ENCODE peak calls at places on chromosomes 11 and 22, in five cellular contexts. M, H, I, N and E are unnamed samples.

GRCh38 chr11:72613450-72613849 is 60.8 kb downstream of the PDE2A start:
- DNase-seq in M (no peak), H (no peak), I (no peak), N (no peak), E (no peak)

GRCh38 chr11:106160494-106160893 is 83.0 kb downstream of the AASDHPPT start:
- DNase-seq in M (no peak), H (no peak), I (no peak), N (no peak), E (no peak)

GRCh38 chr22:47190276-47190956 is 428.0 kb downstream of the TBC1D22A start:
- DNase-seq in M (no peak), H (no peak), I (no peak), N (peak; percentile 61), E (no peak)

GRCh38 chr22:46542011-46542985 is 4.9 kb upstream of the CELSR1 start:
- DNase-seq in M (peak; percentile 81), H (peak; percentile 76), I (peak; percentile 52), N (peak; percentile 93), E (peak; percentile 78)

GRCh38 chr22:41780714-41781507 is 19.6 kb upstream of the CCDC134 start:
- DNase-seq in M (no peak), H (peak; percentile 81), I (peak; percentile 8), N (peak; percentile 97), E (no peak)

GRCh38 chr22:30186535-30186934 is 60.0 kb downstream of the LIF start:
- DNase-seq in M (no peak), H (no peak), I (no peak), N (no peak), E (no peak)

GRCh38 chr11:123062892-123063395 is 1.0 kb upstream of the HSPA8 start:
- DNase-seq in M (no peak), H (no peak), I (no peak), N (no peak), E (no peak)

GRCh38 chr11:12045914-12046635 is 37.6 kb upstream of the DKK3 start:
- DNase-seq in M (no peak), H (no peak), I (no peak), N (no peak), E (no peak)

GRCh38 chr11:86069408-86070086 is 663 bp upstream of the PICALM start:
- DNase-seq in M (no peak), H (peak; percentile 26), I (peak; percentile 95), N (no peak), E (no peak)

GRCh38 chr11:131932584-131933360 is 562.4 kb downstream of the NTM start:
- DNase-seq in M (no peak), H (no peak), I (no peak), N (no peak), E (no peak)

GRCh38 chr11:64566915-64567882 is 23.8 kb upstream of the SLC22A12 start:
- DNase-seq in M (no peak), H (no peak), I (no peak), N (peak; percentile 71), E (peak; percentile 53)

GRCh38 chr22:49959782-49960158 is 802 bp upstream of the PIM3 start:
- DNase-seq in M (no peak), H (peak; percentile 73), I (no peak), N (no peak), E (no peak)

GRCh38 chr11:62547691-62548281 is 1.2 kb upstream of the AHNAK start:
- DNase-seq in M (no peak), H (no peak), I (no peak), N (no peak), E (no peak)

GRCh38 chr11:15775051-15775541 is 581.2 kb downstream of the SOX6 start:
- DNase-seq in M (no peak), H (no peak), I (peak; percentile 33), N (no peak), E (no peak)

GRCh38 chr11:100205926-100206325 is 481.2 kb upstream of the ARHGAP42 start:
- DNase-seq in M (no peak), H (no peak), I (no peak), N (no peak), E (no peak)

GRCh38 chr11:105609832-105610781 is at the start of gene GRIA4:
- DNase-seq in M (peak; percentile 73), H (no peak), I (peak; percentile 47), N (peak; percentile 73), E (peak; percentile 40)

GRCh38 chr11:10900686-10901415 is 43.0 kb upstream of the ZBED5 start:
- DNase-seq in M (no peak), H (no peak), I (no peak), N (no peak), E (no peak)

GRCh38 chr22:35305525-35306070 is 5.9 kb downstream of the TOM1 start:
- DNase-seq in M (no peak), H (no peak), I (peak; percentile 22), N (peak; percentile 25), E (no peak)

GRCh38 chr11:73981051-73981805 is 1.4 kb downstream of the UCP2 start:
- DNase-seq in M (no peak), H (no peak), I (no peak), N (peak; percentile 75), E (no peak)

GRCh38 chr22:35092146-35092805 is 26.3 kb downstream of the ISX start:
- DNase-seq in M (no peak), H (no peak), I (no peak), N (no peak), E (no peak)

GRCh38 chr22:31083923-31084810 is 3.0 kb downstream of the SMTN start:
- DNase-seq in M (no peak), H (peak; percentile 28), I (no peak), N (peak; percentile 80), E (no peak)

GRCh38 chr11:706957-707816 is 1.2 kb downstream of the EPS8L2 start:
- DNase-seq in M (no peak), H (peak; percentile 68), I (peak; percentile 24), N (no peak), E (no peak)

GRCh38 chr11:76669901-76670474 is 559 bp downstream of the LRRC32 start:
- DNase-seq in M (no peak), H (no peak), I (peak; percentile 65), N (peak; percentile 68), E (no peak)

GRCh38 chr11:83349371-83349770 is 63.2 kb upstream of the CCDC90B start:
- DNase-seq in M (no peak), H (no peak), I (no peak), N (no peak), E (no peak)

GRCh38 chr11:67663515-67664212 is 10.8 kb downstream of the ALDH3B2 start:
- DNase-seq in M (no peak), H (no peak), I (no peak), N (no peak), E (no peak)

GRCh38 chr22:36201630-36202312 is at the start of gene APOL4:
- DNase-seq in M (peak; percentile 58), H (peak; percentile 66), I (no peak), N (no peak), E (no peak)

GRCh38 chr22:40714514-40714966 is 35.3 kb downstream of the MCHR1 start:
- DNase-seq in M (peak; percentile 53), H (no peak), I (peak; percentile 89), N (no peak), E (peak; percentile 25)

GRCh38 chr11:74956387-74956786 is 7.3 kb downstream of the SPCS2 start:
- DNase-seq in M (no peak), H (no peak), I (no peak), N (no peak), E (no peak)

GRCh38 chr22:45246060-45246985 is 5.6 kb upstream of the KIAA0930 start:
- DNase-seq in M (no peak), H (peak; percentile 79), I (peak; percentile 92), N (no peak), E (no peak)

GRCh38 chr11:35682230-35683195 is 19.9 kb downstream of the TRIM44 start:
- DNase-seq in M (no peak), H (peak; percentile 41), I (peak; percentile 14), N (no peak), E (no peak)

GRCh38 chr11:793556-793955 is 3.7 kb upstream of the CEND1 start:
- DNase-seq in M (no peak), H (no peak), I (no peak), N (no peak), E (no peak)

GRCh38 chr22:17366830-17367229 is 2.4 kb upstream of the CECR2 start:
- DNase-seq in M (peak; percentile 71), H (peak; percentile 17), I (no peak), N (peak; percentile 81), E (peak; percentile 65)
- TF ChIP-seq CTCF in M (no peak), H (no peak), I (peak; percentile 11), N (no peak), E (peak; percentile 59)

GRCh38 chr11:9757809-9758675 is 94.2 kb downstream of the SWAP70 start:
- DNase-seq in M (peak; percentile 88), H (peak; percentile 92), I (peak; percentile 72), N (peak; percentile 98), E (peak; percentile 85)
- TF ChIP-seq CTCF in M (peak; percentile 77), H (peak; percentile 80), I (peak; percentile 47), N (peak; percentile 82), E (peak; percentile 86)

DNA sequence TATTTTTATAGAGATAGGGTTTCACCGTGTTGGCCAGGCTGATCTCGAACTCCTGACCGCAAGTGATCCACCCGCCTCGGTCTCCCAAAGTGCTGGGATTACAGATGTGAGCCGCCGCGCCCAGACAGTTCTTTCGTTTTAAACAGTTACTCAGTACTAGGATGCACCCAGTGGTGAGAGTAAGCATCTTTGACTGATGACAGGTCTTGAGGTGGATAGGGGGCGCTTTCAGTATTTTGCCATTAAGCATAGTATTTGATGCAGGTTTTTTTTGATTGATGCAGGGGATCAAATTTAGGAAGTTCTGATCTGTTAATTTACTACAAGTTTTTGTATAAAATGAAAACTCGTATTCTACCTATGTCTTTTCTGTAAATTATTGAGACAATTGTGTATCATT is 13.2 kb upstream of the TRIM34 start:
- DNase-seq in M (no peak), H (no peak), I (no peak), N (no peak), E (no peak)
- TF ChIP-seq CTCF in M (no peak), H (no peak), I (no peak), N (no peak), E (no peak)

GRCh38 chr22:24517446-24517845 is 22.3 kb downstream of the UPB1 start:
- DNase-seq in M (no peak), H (no peak), I (no peak), N (no peak), E (no peak)

GRCh38 chr22:24514241-24515024 is 19.3 kb downstream of the UPB1 start:
- DNase-seq in M (no peak), H (peak; percentile 25), I (no peak), N (no peak), E (no peak)

GRCh38 chr22:24515025-24515338 is 19.9 kb downstream of the UPB1 start:
- DNase-seq in M (no peak), H (no peak), I (no peak), N (no peak), E (no peak)

GRCh38 chr22:24518228-24518627 is 23.1 kb downstream of the UPB1 start:
- DNase-seq in M (no peak), H (no peak), I (no peak), N (no peak), E (no peak)

DNA sequence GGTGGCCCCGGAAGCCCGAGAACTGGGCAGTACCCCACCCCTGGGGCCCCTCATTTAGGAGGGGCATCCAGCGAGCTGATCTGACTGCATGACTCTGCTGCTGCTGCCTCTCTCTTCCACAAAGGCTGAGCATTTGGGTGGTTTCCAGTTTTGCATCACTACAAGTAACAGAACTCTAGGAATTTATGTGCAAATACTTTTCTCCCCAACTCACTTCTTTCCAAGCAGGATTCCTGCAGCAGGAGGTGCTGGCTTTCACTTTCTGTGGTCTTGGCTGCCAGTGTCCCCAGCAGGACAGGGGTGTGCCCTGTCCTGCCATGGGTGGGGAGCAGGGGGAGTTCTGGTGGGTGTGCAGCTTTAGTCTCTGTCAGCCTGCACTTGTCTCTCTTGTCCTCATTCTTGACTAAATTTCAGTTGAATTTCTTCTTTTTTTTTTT is 21.2 kb downstream of the UPB1 start:
- DNase-seq in M (peak; percentile 53), H (no peak), I (peak; percentile 87), N (no peak), E (no peak)
- TF ChIP-seq CTCF in M (no peak), H (no peak), I (peak; percentile 9), N (no peak), E (no peak)